ENCODE peak calls at places on chromosomes 11 and 22, in four cellular contexts. One of them, this sample, is unnamed.

GRCh38 chr11:131675489-131675888 is 305.1 kb downstream of the NTM start:
- DNase-seq in astrocyte: peak
- DNase-seq in epithelial cell of proximal tubule: no peak
- DNase-seq in pancreas: no peak
- DNase-seq in this sample: no peak

GRCh38 chr11:29914203-29914930 is 102.5 kb downstream of the KCNA4 start:
- DNase-seq in astrocyte: no peak
- DNase-seq in epithelial cell of proximal tubule: no peak
- DNase-seq in pancreas: no peak
- DNase-seq in this sample: peak

GRCh38 chr11:69417211-69418085 is 64.0 kb upstream of the LINC01488 start:
- DNase-seq in astrocyte: no peak
- DNase-seq in epithelial cell of proximal tubule: no peak
- DNase-seq in pancreas: peak
- DNase-seq in this sample: no peak

GRCh38 chr11:61714916-61715315 is 34.7 kb downstream of the DAGLA start:
- DNase-seq in astrocyte: no peak
- DNase-seq in epithelial cell of proximal tubule: no peak
- DNase-seq in pancreas: no peak
- DNase-seq in this sample: no peak

GRCh38 chr11:19966927-19967326 is 193.3 kb downstream of the DBX1 start:
- DNase-seq in astrocyte: no peak
- DNase-seq in epithelial cell of proximal tubule: no peak
- DNase-seq in pancreas: no peak
- DNase-seq in this sample: no peak

GRCh38 chr11:124277809-124278208 is 21.6 kb downstream of the OR8G5 start:
- DNase-seq in astrocyte: no peak
- DNase-seq in epithelial cell of proximal tubule: no peak
- DNase-seq in pancreas: no peak
- DNase-seq in this sample: peak

GRCh38 chr11:843086-843704 is 543 bp downstream of the TSPAN4 start:
- DNase-seq in astrocyte: no peak
- DNase-seq in epithelial cell of proximal tubule: no peak
- DNase-seq in pancreas: no peak
- DNase-seq in this sample: no peak

GRCh38 chr22:47111626-47112373 is 349.4 kb downstream of the TBC1D22A start:
- DNase-seq in astrocyte: no peak
- DNase-seq in epithelial cell of proximal tubule: no peak
- DNase-seq in pancreas: no peak
- DNase-seq in this sample: no peak

GRCh38 chr11:11813288-11813962 is 28.3 kb upstream of the USP47 start:
- DNase-seq in astrocyte: peak
- DNase-seq in epithelial cell of proximal tubule: peak
- DNase-seq in pancreas: no peak
- DNase-seq in this sample: peak

GRCh38 chr11:68890490-68891231 is 13.0 kb downstream of the MRPL21 start:
- DNase-seq in astrocyte: peak
- DNase-seq in epithelial cell of proximal tubule: no peak
- DNase-seq in pancreas: no peak
- DNase-seq in this sample: no peak

GRCh38 chr22:35649636-35650250 is 1.5 kb downstream of the APOL6 start:
- DNase-seq in astrocyte: no peak
- DNase-seq in epithelial cell of proximal tubule: no peak
- DNase-seq in pancreas: no peak
- DNase-seq in this sample: no peak

GRCh38 chr22:28237092-28237491 is 318.0 kb upstream of the PITPNB start:
- DNase-seq in astrocyte: no peak
- DNase-seq in epithelial cell of proximal tubule: no peak
- DNase-seq in pancreas: no peak
- DNase-seq in this sample: no peak

GRCh38 chr11:100576044-100577021 is 110.8 kb upstream of the ARHGAP42 start:
- DNase-seq in astrocyte: peak
- DNase-seq in epithelial cell of proximal tubule: no peak
- DNase-seq in pancreas: no peak
- DNase-seq in this sample: peak

GRCh38 chr11:93198221-93198650 is 445 bp upstream of the SLC36A4 start:
- DNase-seq in astrocyte: peak
- DNase-seq in epithelial cell of proximal tubule: no peak
- DNase-seq in pancreas: no peak
- DNase-seq in this sample: peak

GRCh38 chr22:27850000-27850465 is 48.5 kb upstream of the MN1 start:
- DNase-seq in astrocyte: peak
- DNase-seq in epithelial cell of proximal tubule: no peak
- DNase-seq in pancreas: no peak
- DNase-seq in this sample: no peak

GRCh38 chr11:46275964-46276641 is 1.4 kb upstream of the CREB3L1 start:
- DNase-seq in astrocyte: no peak
- DNase-seq in epithelial cell of proximal tubule: no peak
- DNase-seq in pancreas: no peak
- DNase-seq in this sample: no peak

GRCh38 chr11:8033791-8034585 is 46.9 kb downstream of the EIF3F start:
- DNase-seq in astrocyte: no peak
- DNase-seq in epithelial cell of proximal tubule: no peak
- DNase-seq in pancreas: no peak
- DNase-seq in this sample: no peak

GRCh38 chr11:112962854-112963367 is 1.7 kb downstream of the NCAM1 start:
- DNase-seq in astrocyte: no peak
- DNase-seq in epithelial cell of proximal tubule: no peak
- DNase-seq in pancreas: peak
- DNase-seq in this sample: no peak

GRCh38 chr11:92838655-92839334 is 130.7 kb upstream of the MTNR1B start:
- DNase-seq in astrocyte: peak
- DNase-seq in epithelial cell of proximal tubule: no peak
- DNase-seq in pancreas: no peak
- DNase-seq in this sample: no peak

GRCh38 chr11:112408551-112408950 is 147.9 kb upstream of the PLET1 start:
- DNase-seq in astrocyte: no peak
- DNase-seq in epithelial cell of proximal tubule: no peak
- DNase-seq in pancreas: no peak
- DNase-seq in this sample: no peak

GRCh38 chr11:96097844-96098421 is 174.0 kb upstream of the MTMR2 start:
- DNase-seq in astrocyte: no peak
- DNase-seq in epithelial cell of proximal tubule: no peak
- DNase-seq in pancreas: no peak
- DNase-seq in this sample: peak

GRCh38 chr11:10017050-10017449 is 277.0 kb downstream of the SBF2 start:
- DNase-seq in astrocyte: no peak
- DNase-seq in epithelial cell of proximal tubule: no peak
- DNase-seq in pancreas: no peak
- DNase-seq in this sample: no peak

GRCh38 chr22:49736538-49736937 is 91.1 kb downstream of the BRD1 start:
- DNase-seq in astrocyte: no peak
- DNase-seq in epithelial cell of proximal tubule: no peak
- DNase-seq in pancreas: no peak
- DNase-seq in this sample: no peak

GRCh38 chr11:128694618-128695481 is 978 bp downstream of the FLI1 start:
- DNase-seq in astrocyte: no peak
- DNase-seq in epithelial cell of proximal tubule: no peak
- DNase-seq in pancreas: peak
- DNase-seq in this sample: peak

GRCh38 chr22:49009359-49010063 is 818.2 kb downstream of the BRD1 start:
- DNase-seq in astrocyte: no peak
- DNase-seq in epithelial cell of proximal tubule: no peak
- DNase-seq in pancreas: no peak
- DNase-seq in this sample: no peak

GRCh38 chr22:39956932-39957664 is 3.1 kb upstream of the TMA7B start:
- DNase-seq in astrocyte: no peak
- DNase-seq in epithelial cell of proximal tubule: no peak
- DNase-seq in pancreas: no peak
- DNase-seq in this sample: no peak

GRCh38 chr11:10568486-10568941 is at the start of gene LYVE1:
- DNase-seq in astrocyte: no peak
- DNase-seq in epithelial cell of proximal tubule: no peak
- DNase-seq in pancreas: no peak
- DNase-seq in this sample: no peak

GRCh38 chr11:94837317-94837716 is 69.2 kb downstream of the AMOTL1 start:
- DNase-seq in astrocyte: no peak
- DNase-seq in epithelial cell of proximal tubule: no peak
- DNase-seq in pancreas: no peak
- DNase-seq in this sample: no peak
- TF ChIP-seq CTCF in astrocyte: no peak
- TF ChIP-seq CTCF in epithelial cell of proximal tubule: no peak
- TF ChIP-seq CTCF in pancreas: no peak
- TF ChIP-seq CTCF in this sample: no peak

DNA sequence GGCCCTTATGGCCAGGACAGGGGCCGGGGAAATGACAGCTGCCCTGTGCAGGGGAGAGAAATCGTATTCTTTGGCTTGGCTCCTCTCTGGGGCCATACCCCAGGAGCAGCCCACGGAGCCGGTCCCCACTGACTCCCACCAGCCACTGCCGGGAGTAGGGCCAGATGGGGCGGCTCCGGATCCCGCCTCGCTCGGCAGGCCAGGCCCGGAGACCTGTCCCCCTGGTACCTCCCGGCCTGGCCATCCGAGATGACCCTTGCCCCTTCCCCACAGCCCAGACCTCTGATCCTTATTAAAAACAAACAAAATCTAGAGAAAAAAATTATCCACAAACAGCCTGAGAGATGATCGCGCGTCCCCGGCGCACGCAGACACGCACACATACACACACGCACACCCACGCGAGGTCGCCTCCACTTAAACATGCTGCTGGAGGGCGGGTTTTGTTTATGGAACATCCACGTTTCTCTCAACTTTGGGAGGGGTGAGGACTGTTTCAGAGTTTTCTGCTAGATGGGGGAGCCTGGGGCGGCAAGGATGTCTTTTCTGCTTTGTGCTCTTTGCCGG is 59.1 kb downstream of the IGLL1 start:
- DNase-seq in astrocyte: no peak
- DNase-seq in epithelial cell of proximal tubule: no peak
- DNase-seq in pancreas: peak
- DNase-seq in this sample: peak
- H3K4me3 ChIP-seq in astrocyte: peak
- H3K4me3 ChIP-seq in epithelial cell of proximal tubule: peak
- H3K4me3 ChIP-seq in pancreas: no peak
- H3K4me3 ChIP-seq in this sample: no peak

GRCh38 chr11:76577921-76578654 is 92.5 kb downstream of the LRRC32 start:
- DNase-seq in astrocyte: no peak
- DNase-seq in epithelial cell of proximal tubule: no peak
- DNase-seq in pancreas: no peak
- DNase-seq in this sample: peak

GRCh38 chr11:76578655-76579046 is 91.9 kb downstream of the LRRC32 start:
- DNase-seq in astrocyte: no peak
- DNase-seq in epithelial cell of proximal tubule: no peak
- DNase-seq in pancreas: no peak
- DNase-seq in this sample: no peak

GRCh38 chr11:76577199-76577920 is 93.2 kb downstream of the LRRC32 start:
- DNase-seq in astrocyte: peak
- DNase-seq in epithelial cell of proximal tubule: peak
- DNase-seq in pancreas: no peak
- DNase-seq in this sample: peak

GRCh38 chr11:76579752-76580151 is 90.8 kb downstream of the LRRC32 start:
- DNase-seq in astrocyte: no peak
- DNase-seq in epithelial cell of proximal tubule: no peak
- DNase-seq in pancreas: no peak
- DNase-seq in this sample: no peak

DNA sequence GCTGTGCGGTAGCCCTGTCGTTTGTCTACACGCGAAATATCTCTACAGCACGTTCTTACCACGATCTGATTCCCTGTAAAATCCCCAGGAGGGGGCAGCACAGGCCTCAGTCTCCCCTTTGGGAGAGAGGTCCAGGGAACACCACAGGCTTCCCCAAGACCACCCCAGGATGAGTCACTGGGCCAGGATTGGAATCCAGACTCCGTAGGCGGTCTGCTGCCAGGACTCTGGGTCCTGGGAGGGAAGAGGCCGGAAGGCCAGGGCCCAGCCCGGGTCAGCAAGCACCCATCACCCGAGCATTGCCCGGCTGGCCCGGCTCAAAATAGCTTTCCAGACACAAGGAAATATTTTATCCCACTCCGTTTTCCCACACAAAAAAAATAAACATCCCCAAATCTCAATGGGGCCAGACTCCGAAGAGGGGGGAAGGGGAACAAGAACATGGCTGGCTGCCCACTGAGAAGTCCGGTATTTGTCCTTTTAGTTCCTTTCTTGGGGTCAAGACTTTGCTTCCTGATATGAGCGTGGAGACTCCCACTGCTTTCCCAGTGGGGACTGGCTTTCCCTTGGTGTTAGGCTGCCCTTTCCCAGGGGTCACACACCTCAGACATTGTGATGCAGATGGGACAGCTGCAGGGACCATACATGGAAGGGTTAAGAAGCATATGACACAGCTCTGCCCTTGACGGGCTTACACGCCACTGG is 91.3 kb downstream of the LRRC32 start:
- DNase-seq in astrocyte: no peak
- DNase-seq in epithelial cell of proximal tubule: no peak
- DNase-seq in pancreas: no peak
- DNase-seq in this sample: no peak
- TF ChIP-seq CTCF in astrocyte: no peak
- TF ChIP-seq CTCF in epithelial cell of proximal tubule: peak
- TF ChIP-seq CTCF in pancreas: no peak
- TF ChIP-seq CTCF in this sample: no peak

DNA sequence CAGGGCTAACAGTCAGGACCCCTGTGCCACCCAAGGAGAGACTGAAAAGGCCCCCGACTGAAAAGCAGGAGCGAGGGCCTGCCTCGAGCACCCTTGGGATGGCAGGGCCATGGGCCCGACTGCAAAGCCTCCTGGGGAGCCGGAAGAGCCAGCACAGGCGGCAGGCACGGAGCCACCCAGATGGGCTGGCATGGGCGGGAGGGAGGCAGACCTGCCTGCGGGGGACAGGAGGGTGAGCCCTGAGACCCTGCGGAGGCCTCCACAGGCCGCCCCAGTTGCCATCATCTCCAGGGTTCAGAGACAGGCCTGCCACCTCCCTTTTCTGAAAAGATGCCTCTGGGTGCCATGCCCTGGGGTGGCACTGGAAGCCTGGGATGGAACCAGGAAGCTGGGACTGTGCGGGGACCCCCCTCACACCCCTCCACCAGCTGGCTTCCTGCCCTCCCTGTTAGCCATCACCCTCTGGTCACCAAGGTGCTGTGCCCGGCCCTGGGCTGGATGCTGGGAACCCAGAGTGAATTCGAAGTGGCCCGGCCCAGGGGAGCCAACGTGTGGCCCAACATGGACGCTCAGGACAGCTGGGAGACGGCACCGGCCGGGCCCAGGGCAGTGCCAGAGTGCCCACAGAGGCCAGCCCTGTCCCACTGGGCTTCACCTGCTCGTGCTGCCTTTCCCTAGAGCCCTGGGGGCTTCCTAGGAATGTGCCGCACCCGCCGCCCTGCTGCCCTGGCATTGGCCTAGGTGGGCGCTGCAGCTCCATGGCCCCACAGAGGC is 13.8 kb downstream of the TSPAN32 start:
- DNase-seq in astrocyte: no peak
- DNase-seq in epithelial cell of proximal tubule: no peak
- DNase-seq in pancreas: no peak
- DNase-seq in this sample: no peak
- H3K4me3 ChIP-seq in astrocyte: no peak
- H3K4me3 ChIP-seq in epithelial cell of proximal tubule: no peak
- H3K4me3 ChIP-seq in pancreas: no peak
- H3K4me3 ChIP-seq in this sample: no peak

GRCh38 chr11:67640021-67640757 is 626 bp upstream of the TBX10 start:
- DNase-seq in astrocyte: no peak
- DNase-seq in epithelial cell of proximal tubule: no peak
- DNase-seq in pancreas: peak
- DNase-seq in this sample: peak
- TF ChIP-seq CTCF in astrocyte: peak
- TF ChIP-seq CTCF in epithelial cell of proximal tubule: peak
- TF ChIP-seq CTCF in pancreas: peak
- TF ChIP-seq CTCF in this sample: peak